ENCODE peak calls at places on chromosomes 5 and 9, in seven cellular contexts. One of them, this sample, is unnamed.

GRCh38 chr9:14096182-14096922 is 217.6 kb downstream of the NFIB start:
- DNase-seq in amygdala: no peak
- DNase-seq in gastrocnemius medialis: no peak
- DNase-seq in thoracic aorta: no peak
- DNase-seq in cardiac muscle cell: peak
- DNase-seq in endodermal cell: no peak
- DNase-seq in stomach: peak
- DNase-seq in this sample: no peak

GRCh38 chr5:132414634-132415377 is 45.3 kb downstream of the SLC22A5 start:
- DNase-seq in amygdala: no peak
- DNase-seq in gastrocnemius medialis: no peak
- DNase-seq in thoracic aorta: no peak
- DNase-seq in cardiac muscle cell: peak
- DNase-seq in endodermal cell: no peak
- DNase-seq in stomach: no peak
- DNase-seq in this sample: no peak

GRCh38 chr5:170552486-170553122 is 48.8 kb downstream of the KCNIP1 start:
- DNase-seq in amygdala: peak
- DNase-seq in gastrocnemius medialis: peak
- DNase-seq in thoracic aorta: no peak
- DNase-seq in cardiac muscle cell: peak
- DNase-seq in endodermal cell: peak
- DNase-seq in stomach: peak
- DNase-seq in this sample: peak

GRCh38 chr9:1939926-1940368 is 75.2 kb upstream of the SMARCA2 start:
- DNase-seq in amygdala: no peak
- DNase-seq in gastrocnemius medialis: no peak
- DNase-seq in thoracic aorta: no peak
- DNase-seq in cardiac muscle cell: peak
- DNase-seq in endodermal cell: peak
- DNase-seq in stomach: peak
- DNase-seq in this sample: no peak

GRCh38 chr9:133098871-133099270 is 22.2 kb downstream of the RALGDS start:
- DNase-seq in amygdala: no peak
- DNase-seq in gastrocnemius medialis: peak
- DNase-seq in thoracic aorta: no peak
- DNase-seq in cardiac muscle cell: no peak
- DNase-seq in endodermal cell: no peak
- DNase-seq in stomach: no peak
- DNase-seq in this sample: no peak

GRCh38 chr9:19138084-19138483 is 10.8 kb upstream of the PLIN2 start:
- DNase-seq in amygdala: no peak
- DNase-seq in gastrocnemius medialis: no peak
- DNase-seq in thoracic aorta: no peak
- DNase-seq in cardiac muscle cell: no peak
- DNase-seq in endodermal cell: no peak
- DNase-seq in stomach: no peak
- DNase-seq in this sample: no peak

GRCh38 chr5:158942217-158942616 is 157.5 kb downstream of the EBF1 start:
- DNase-seq in amygdala: no peak
- DNase-seq in gastrocnemius medialis: no peak
- DNase-seq in thoracic aorta: no peak
- DNase-seq in cardiac muscle cell: no peak
- DNase-seq in endodermal cell: no peak
- DNase-seq in stomach: no peak
- DNase-seq in this sample: no peak

GRCh38 chr5:173829826-173830225 is 58.3 kb upstream of the CPEB4 start:
- DNase-seq in amygdala: no peak
- DNase-seq in gastrocnemius medialis: no peak
- DNase-seq in thoracic aorta: no peak
- DNase-seq in cardiac muscle cell: no peak
- DNase-seq in endodermal cell: no peak
- DNase-seq in stomach: no peak
- DNase-seq in this sample: no peak